ENCODE peak calls at places on chromosomes 4 and X, in four cellular contexts. G is stomach; N is fibroblast of lung; S is CD8-positive, alpha-beta T cell. M is an unnamed sample.

GRCh38 chr4:85474818-85475630 is at the start of gene ARHGAP24:
- DNase-seq in G (peak; percentile 91), S (no peak), N (peak; percentile 100), M (peak; percentile 62)

GRCh38 chrX:128019218-128019617 is 33.0 kb downstream of the ACTRT1 start:
- DNase-seq in S (no peak), N (no peak), G (no peak), M (no peak)

GRCh38 chr4:94567811-94568210 is 116.1 kb downstream of the PDLIM5 start:
- DNase-seq in N (no peak), S (no peak), G (no peak), M (no peak)

GRCh38 chr4:5747746-5748365 is 36.9 kb downstream of the EVC start:
- DNase-seq in G (no peak), S (no peak), N (peak; percentile 96), M (no peak)

GRCh38 chrX:136497556-136498048 is at the start of gene HTATSF1:
- DNase-seq in N (no peak), S (no peak), G (peak; percentile 30), M (no peak)

GRCh38 chr4:17367201-17367600 is 144.7 kb downstream of the QDPR start:
- DNase-seq in N (peak; percentile 6), G (no peak), S (no peak), M (no peak)

GRCh38 chrX:74450803-74451449 is 29.6 kb downstream of the SLC16A2 start:
- DNase-seq in N (peak; percentile 89), G (no peak), S (no peak), M (peak; percentile 72)

GRCh38 chrX:131728295-131729145 is 184.6 kb downstream of the OR13H1 start:
- DNase-seq in G (peak; percentile 80), N (no peak), S (no peak), M (no peak)

GRCh38 chr4:121873604-121874003 is 3.3 kb upstream of the BBS7 start:
- DNase-seq in G (no peak), S (no peak), N (no peak), M (no peak)

GRCh38 chr4:153151535-153152452 is 52.4 kb upstream of the TRIM2 start:
- DNase-seq in S (peak; percentile 38), G (peak; percentile 79), N (peak; percentile 46), M (peak; percentile 51)

GRCh38 chrX:115583730-115584004 is 22.7 kb downstream of the PLS3 start:
- DNase-seq in N (no peak), G (no peak), S (no peak), M (no peak)
- H3K27ac ChIP-seq in N (peak overlapping the region; percentile 43), G (no peak overlapping the region), S (no peak overlapping the region), M (no peak overlapping the region)

DNA sequence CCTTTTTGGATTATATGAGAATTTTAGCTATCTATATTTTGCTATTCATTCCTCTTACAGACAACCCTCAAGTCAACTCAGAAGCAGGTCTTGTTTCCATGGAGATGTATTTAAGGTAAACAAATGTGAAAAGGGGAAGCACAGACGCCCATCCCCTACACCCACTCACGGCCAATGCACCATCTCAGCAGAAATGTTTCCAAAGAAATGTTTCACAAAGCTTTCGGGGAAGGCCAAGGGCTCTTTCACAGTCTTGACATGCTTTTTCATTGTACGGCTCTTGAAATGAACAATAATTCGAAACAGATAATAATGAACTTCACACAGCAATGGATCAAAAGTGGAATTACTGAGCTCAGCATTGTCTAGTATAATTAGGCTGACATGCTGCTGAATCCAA is 160.7 kb downstream of the SMIM20 start:
- DNase-seq in N (no peak), S (no peak), G (no peak), M (peak; percentile 87)
- H3K27ac ChIP-seq in N (no peak overlapping the region), S (no peak overlapping the region), G (no peak overlapping the region), M (peak overlapping the region; percentile 89)

DNA sequence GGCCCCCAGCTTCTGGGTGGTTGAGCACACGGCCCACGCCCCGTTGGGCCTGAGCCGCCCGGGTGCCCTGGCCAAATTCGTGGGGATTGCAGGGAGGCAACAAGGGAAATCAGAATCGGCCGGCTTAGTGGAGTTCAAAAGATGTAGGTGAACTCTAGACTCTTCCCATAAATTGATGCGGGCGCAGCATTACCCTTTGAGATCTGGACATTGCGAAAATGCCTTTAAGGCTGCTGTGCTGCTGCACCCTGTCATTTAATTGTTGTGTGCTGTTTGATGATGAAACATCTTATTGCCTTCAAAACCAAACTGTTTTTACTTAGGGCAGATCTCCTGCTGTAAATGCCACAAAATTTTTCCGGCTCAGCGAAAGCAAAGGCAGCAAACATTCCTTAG is 409 bp upstream of the MPP1 start:
- DNase-seq in N (peak; percentile 43), S (no peak), G (no peak), M (no peak)
- H3K27ac ChIP-seq in N (peak overlapping the region; percentile 34), S (no peak overlapping the region), G (peak overlapping the region; percentile 61), M (peak overlapping the region; percentile 56)

GRCh38 chrX:2898861-2899512 is 30.2 kb downstream of the ARSD start:
- DNase-seq in N (no peak), G (peak; percentile 68), S (no peak), M (no peak)
- H3K27ac ChIP-seq in N (no peak overlapping the region), G (peak overlapping the region; percentile 79), S (no peak overlapping the region), M (no peak overlapping the region)

DNA sequence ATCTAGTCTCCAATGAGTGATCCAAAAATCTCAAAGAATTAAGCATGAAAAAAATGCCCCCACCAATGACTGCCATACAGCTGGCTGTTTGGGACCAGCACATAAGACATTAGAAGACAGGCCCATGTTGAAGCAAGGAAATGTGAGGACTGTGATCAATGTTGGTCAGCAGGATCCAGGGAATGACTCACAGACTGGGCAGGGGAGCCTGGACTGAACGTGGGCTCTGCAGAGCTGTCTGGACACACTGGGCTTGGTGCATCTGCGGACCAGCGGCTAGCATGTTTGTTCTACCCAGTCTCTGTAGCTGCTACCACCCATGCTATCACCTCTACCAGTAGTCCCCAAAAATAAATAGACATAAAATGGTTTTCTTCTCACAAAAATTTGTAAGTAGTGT is 108.6 kb downstream of the PALLD start:
- DNase-seq in G (no peak), N (peak; percentile 66), S (no peak), M (no peak)
- H3K27ac ChIP-seq in G (no peak overlapping the region), N (no peak overlapping the region), S (no peak overlapping the region), M (no peak overlapping the region)